ENCODE peak calls at places on chromosomes 3 and 15, in seven cellular contexts. S is K562, J is stomach, L is endothelial cell of umbilical vein, Y is transverse colon, T is spleen, I is sigmoid colon. K is an unnamed sample.

GRCh38 chr3:27253831-27254230 is 115.4 kb downstream of the NEK10 start:
- DNase-seq in I (no peak), Y (peak), T (no peak), J (peak), L (peak), S (no peak), K (peak)

GRCh38 chr3:185253645-185254410 is at the start of gene EHHADH:
- DNase-seq in I (peak), Y (peak), T (peak), J (peak), L (peak), S (peak), K (peak)

GRCh38 chr3:177905895-177906511 is 630.2 kb upstream of the KCNMB2 start:
- DNase-seq in L (peak), I (no peak), S (no peak), T (no peak), J (no peak), Y (no peak), K (no peak)

GRCh38 chr3:49716691-49717538 is 2.6 kb downstream of the AMIGO3 start:
- DNase-seq in Y (no peak), L (no peak), T (no peak), S (no peak), J (no peak), I (peak), K (no peak)

GRCh38 chr15:101625980-101626379 is 26.2 kb downstream of the TM2D3 start:
- DNase-seq in T (no peak), I (no peak), L (no peak), S (no peak), J (no peak), Y (no peak), K (no peak)

GRCh38 chr3:48301814-48302194 is 31.7 kb downstream of the SPINK8 start:
- DNase-seq in Y (peak), L (no peak), I (peak), J (peak), T (no peak), S (peak), K (peak)

GRCh38 chr3:190892328-190893011 is 30.0 kb upstream of the GMNC start:
- DNase-seq in T (no peak), L (no peak), I (no peak), Y (no peak), S (no peak), J (no peak), K (no peak)

GRCh38 chr3:60803812-60804211 is 447.4 kb downstream of the FHIT start:
- DNase-seq in J (no peak), T (no peak), I (no peak), L (no peak), Y (no peak), S (no peak), K (no peak)

GRCh38 chr3:110272525-110272924 is 799.1 kb upstream of the NECTIN3 start:
- DNase-seq in S (no peak), T (no peak), Y (no peak), I (no peak), J (no peak), L (no peak), K (no peak)

DNA sequence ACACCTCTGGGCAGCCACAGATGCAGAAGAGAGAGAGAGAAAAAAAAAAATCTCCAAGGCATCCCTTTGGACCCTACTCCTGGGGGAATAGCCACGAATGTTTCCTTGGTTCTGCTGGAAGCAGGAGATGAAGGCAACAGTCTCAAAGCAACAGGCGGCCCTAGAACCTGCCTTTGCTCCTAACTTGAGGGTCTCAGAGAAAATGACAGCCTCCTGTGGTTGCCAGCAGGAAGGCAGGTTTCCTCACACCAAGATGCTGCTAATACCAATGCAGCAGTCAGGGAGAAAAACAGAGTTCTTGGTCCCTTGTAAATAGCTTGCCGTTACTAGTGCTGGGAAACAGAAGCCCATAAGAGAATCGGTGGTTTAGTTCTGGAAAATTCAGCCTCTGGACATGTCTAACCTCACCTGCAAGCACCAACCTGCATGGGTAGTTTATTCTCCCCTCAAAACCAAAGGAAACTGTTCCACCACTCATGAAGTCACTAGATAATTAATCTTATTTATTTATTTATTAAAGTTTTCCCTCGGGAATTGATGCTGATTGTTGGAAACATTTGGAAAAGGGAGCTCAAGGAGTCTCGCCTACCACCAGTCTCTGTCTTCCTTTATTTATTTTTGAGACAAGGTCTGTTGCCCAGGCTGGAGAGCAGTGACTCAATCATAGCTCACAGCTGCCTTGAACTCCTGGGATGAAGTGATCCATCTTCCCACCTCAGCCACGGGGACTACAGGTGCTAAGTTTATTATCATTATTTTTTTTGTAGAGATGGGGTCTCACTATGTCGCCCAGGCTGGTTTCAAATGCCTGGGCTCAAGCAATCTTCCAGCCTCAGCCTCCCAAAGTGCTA is 872 bp upstream of the FRMD4B start:
- DNase-seq in L (no peak), J (no peak), I (no peak), Y (no peak), S (no peak), T (no peak), K (no peak)
- TF ChIP-seq CTCF in L (no peak), J (no peak), I (no peak), Y (no peak), S (no peak), T (no peak), K (no peak)

DNA sequence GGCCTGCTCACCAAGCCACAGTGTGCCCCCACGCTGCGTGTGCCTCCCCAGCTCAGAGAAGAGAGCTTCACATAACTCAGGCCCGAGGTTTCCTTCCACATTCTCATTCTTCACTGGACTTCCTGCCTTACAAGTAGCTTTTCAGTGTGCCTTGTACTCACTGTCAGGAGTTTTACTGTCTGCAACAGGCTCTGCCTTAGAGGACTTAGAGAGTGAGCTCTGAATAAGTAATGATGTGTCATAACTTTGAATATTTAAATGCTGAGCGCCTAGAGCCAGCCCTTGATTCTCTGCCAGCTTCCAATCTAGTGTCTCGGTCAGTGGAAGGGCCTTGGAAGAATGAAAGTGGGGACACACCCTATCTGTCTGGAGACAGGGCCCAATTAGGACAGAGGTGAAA is 41.8 kb downstream of the ITGB5 start:
- DNase-seq in I (peak), S (no peak), L (peak), J (peak), T (peak), Y (peak), K (no peak)
- TF ChIP-seq POLR2AphosphoS5 in I (no peak), S (no peak), L (peak), J (peak), T (no peak), Y (no peak), K (peak)

DNA sequence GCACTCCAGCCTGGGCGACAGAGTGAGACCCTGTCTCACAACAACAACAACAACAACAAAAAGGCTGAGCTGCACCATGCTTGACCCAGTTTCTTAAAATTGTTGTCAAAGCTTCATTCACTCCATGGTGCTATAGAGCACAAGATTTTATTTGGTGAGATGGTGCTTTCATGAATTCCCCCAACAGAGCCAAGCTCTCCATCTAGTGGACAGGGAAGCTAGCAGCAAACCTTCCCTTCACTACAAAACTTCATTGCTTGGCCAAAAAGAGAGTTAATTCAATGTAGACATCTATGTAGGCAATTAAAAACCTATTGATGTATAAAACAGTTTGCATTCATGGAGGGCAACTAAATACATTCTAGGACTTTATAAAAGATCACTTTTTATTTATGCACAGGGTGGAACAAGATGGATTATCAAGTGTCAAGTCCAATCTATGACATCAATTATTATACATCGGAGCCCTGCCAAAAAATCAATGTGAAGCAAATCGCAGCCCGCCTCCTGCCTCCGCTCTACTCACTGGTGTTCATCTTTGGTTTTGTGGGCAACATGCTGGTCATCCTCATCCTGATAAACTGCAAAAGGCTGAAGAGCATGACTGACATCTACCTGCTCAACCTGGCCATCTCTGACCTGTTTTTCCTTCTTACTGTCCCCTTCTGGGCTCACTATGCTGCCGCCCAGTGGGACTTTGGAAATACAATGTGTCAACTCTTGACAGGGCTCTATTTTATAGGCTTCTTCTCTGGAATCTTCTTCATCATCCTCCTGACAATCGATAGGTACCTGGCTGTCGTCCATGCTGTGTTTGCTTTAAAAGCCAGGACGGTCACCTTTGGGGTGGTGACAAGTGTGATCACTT is 2.0 kb downstream of the CCR5 start:
- DNase-seq in Y (no peak), S (no peak), L (no peak), J (no peak), T (no peak), I (no peak), K (no peak)
- TF ChIP-seq CTCF in Y (peak), S (peak), L (peak), J (peak), T (peak), I (peak), K (no peak)

DNA sequence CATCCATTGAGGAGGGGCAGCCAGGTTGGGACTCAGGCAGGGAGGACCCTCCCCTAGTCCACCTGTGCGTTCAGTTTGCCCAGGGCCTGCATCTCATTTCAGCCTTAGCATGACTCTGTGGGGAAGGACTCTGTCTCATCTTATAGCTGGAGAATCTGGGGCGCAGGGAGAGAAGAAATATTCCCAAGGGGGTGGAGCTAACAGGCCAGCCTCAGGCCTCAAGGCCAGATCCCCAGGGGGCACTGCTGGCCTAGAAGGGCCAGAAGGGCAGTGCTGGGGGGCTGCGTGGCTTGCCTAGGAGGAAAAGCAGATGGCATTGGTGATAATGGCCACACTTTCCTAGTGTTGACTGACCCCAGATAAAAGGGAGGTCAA is 10.9 kb downstream of the AMOTL2 start:
- DNase-seq in Y (no peak), J (no peak), I (peak), L (peak), T (peak), S (no peak), K (no peak)
- TF ChIP-seq POLR2AphosphoS5 in Y (no peak), J (no peak), I (no peak), L (no peak), T (peak), S (no peak), K (no peak)

GRCh38 chr3:69357196-69357595 is 28.7 kb downstream of the FRMD4B start:
- DNase-seq in L (no peak), Y (no peak), I (no peak), J (no peak), S (no peak), T (no peak), K (no peak)
- TF ChIP-seq CTCF in L (no peak), Y (no peak), I (no peak), J (no peak), S (no peak), T (no peak), K (no peak)

GRCh38 chr15:64702816-64703631 is 72.4 kb downstream of the RBPMS2 start:
- DNase-seq in S (peak), J (peak), Y (peak), I (peak), T (peak), L (peak), K (peak)
- TF ChIP-seq POLR2AphosphoS5 in S (peak), J (peak), Y (peak), I (peak), T (peak), L (peak), K (peak)